ENCODE peak calls at places on chromosomes 11 and 22, in eight cellular contexts. F, J, X, Z, T, D, V and A are unnamed samples.

GRCh38 chr11:73141309-73142127 is 600 bp downstream of the FCHSD2 start:
- DNase-seq in F (peak; percentile 84), J (peak; percentile 48), X (peak; percentile 83), Z (peak; percentile 90), T (peak; percentile 24), D (peak; percentile 89), V (peak; percentile 91), A (no peak)

GRCh38 chr11:88709567-88709966 is 356.2 kb downstream of the GRM5 start:
- DNase-seq in F (no peak), J (no peak), X (no peak), Z (peak; percentile 75), T (no peak), D (no peak), V (no peak), A (no peak)

GRCh38 chr11:126229782-126230540 is 18.4 kb downstream of the FAM118B start:
- DNase-seq in F (no peak), J (no peak), X (no peak), Z (no peak), T (no peak), D (no peak), V (no peak), A (no peak)

GRCh38 chr22:16949561-16949960 is 58.5 kb downstream of the GAB4 start:
- DNase-seq in F (no peak), J (no peak), X (no peak), Z (no peak), T (no peak), D (no peak), V (no peak), A (no peak)

GRCh38 chr11:121508449-121508848 is 55.7 kb upstream of the SORL1-AS1 start:
- DNase-seq in F (no peak), J (no peak), X (no peak), Z (no peak), T (no peak), D (no peak), V (no peak), A (no peak)

GRCh38 chr11:2582436-2582931 is 117.3 kb downstream of the KCNQ1OT1 start:
- DNase-seq in F (peak; percentile 37), J (no peak), X (peak; percentile 18), Z (no peak), T (no peak), D (no peak), V (no peak), A (no peak)

GRCh38 chr11:61574611-61575010 is 6.3 kb downstream of the SYT7 start:
- DNase-seq in F (no peak), J (no peak), X (no peak), Z (peak; percentile 22), T (no peak), D (no peak), V (no peak), A (no peak)

GRCh38 chr11:33687733-33688479 is 12.7 kb downstream of the C11orf91 start:
- DNase-seq in F (peak; percentile 72), J (peak; percentile 65), X (no peak), Z (peak; percentile 67), T (no peak), D (no peak), V (no peak), A (peak; percentile 54)

GRCh38 chr11:72643547-72643946 is 30.7 kb downstream of the PDE2A start:
- DNase-seq in F (no peak), J (peak; percentile 16), X (no peak), Z (no peak), T (no peak), D (peak; percentile 83), V (no peak), A (no peak)